ENCODE peak calls at places on chromosomes 1 and 21, in six cellular contexts. B, J, N, A, F and C are unnamed samples.

GRCh38 chr1:235679644-235680043 is 30.1 kb upstream of the GNG4 start:
- DNase-seq in B (no peak), A (no peak), N (no peak), J (no peak), F (no peak), C (no peak)

GRCh38 chr1:163120372-163120771 is 51.2 kb downstream of the RGS4 start:
- DNase-seq in N (no peak), A (no peak), J (no peak), F (no peak), B (peak), C (no peak)

GRCh38 chr21:41781047-41781405 is 14.2 kb upstream of the RIPK4 start:
- DNase-seq in F (no peak), N (no peak), J (no peak), B (no peak), A (no peak), C (no peak)

GRCh38 chr21:41775152-41775472 is 8.3 kb upstream of the RIPK4 start:
- DNase-seq in J (no peak), A (no peak), B (no peak), F (no peak), N (no peak), C (no peak)

GRCh38 chr1:173112129-173112528 is 61.4 kb upstream of the TNFSF18 start:
- DNase-seq in A (no peak), F (no peak), B (no peak), J (no peak), N (no peak), C (peak)

GRCh38 chr1:69121708-69122107 is 446.0 kb upstream of the LRRC7 start:
- DNase-seq in B (peak), A (no peak), J (no peak), N (no peak), F (no peak), C (peak)

GRCh38 chr1:111690306-111690617 is 48.9 kb downstream of the INKA2 start:
- DNase-seq in B (peak), N (no peak), F (no peak), J (no peak), A (peak), C (peak)

GRCh38 chr1:159091547-159092397 is 15.2 kb upstream of the AIM2 start:
- DNase-seq in N (no peak), J (no peak), A (peak), F (no peak), B (peak), C (peak)

GRCh38 chr1:9297831-9298230 is 5.1 kb downstream of the SPSB1 start:
- DNase-seq in B (no peak), A (no peak), J (no peak), N (no peak), F (no peak), C (no peak)

DNA sequence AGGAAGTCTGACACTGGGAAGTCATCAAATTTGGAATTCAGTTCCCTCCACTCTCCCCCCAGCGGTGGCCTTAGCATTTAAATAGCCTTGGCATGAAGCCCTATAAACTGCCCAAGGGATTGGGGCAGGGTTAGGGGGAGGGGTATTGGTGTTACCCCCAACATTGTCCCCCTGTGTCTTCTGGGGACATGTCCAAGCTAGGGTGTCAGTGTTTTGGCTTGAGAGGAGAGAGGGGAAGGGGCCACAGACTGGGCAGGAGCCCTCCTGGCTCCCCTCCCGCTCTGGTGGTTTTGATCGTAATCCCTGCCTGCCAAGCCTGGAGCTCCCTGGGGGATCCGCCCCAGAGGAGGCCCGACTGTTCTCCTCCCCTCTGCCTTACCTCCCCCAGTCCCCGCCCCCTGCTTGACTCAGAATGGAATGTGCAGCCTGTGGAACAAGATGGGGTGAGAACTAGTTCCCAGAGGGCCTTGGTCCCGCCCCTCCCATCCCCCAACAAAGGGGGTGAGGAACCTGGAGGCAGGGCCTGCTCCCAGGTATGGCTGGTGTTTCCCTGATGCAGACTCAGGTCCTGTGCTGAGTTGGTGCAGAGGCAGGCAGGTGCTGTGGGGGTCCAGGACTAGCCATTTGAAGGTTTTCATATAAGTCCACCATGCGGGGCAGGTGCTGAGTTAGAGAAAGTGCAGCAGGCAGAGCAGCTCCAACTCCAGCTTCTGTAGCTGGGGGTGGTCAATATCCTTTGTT is 7.4 kb downstream of the SOX13 start:
- DNase-seq in J (no peak), A (no peak), B (peak), F (peak), N (no peak), C (peak)
- H3K4me3 ChIP-seq in J (no peak), A (no peak), B (no peak), F (no peak), N (no peak), C (no peak)

GRCh38 chr21:26840206-26840605 is 5.0 kb downstream of the ADAMTS1 start:
- DNase-seq in N (no peak), B (no peak), A (no peak), J (no peak), F (no peak), C (no peak)
- H3K4me3 ChIP-seq in N (no peak), B (peak), A (peak), J (peak), F (no peak), C (peak)

GRCh38 chr1:228274452-228275153 is 66.8 kb downstream of the OBSCN start:
- DNase-seq in J (no peak), N (no peak), F (no peak), A (no peak), B (no peak), C (no peak)
- H3K4me3 ChIP-seq in J (no peak), N (peak), F (no peak), A (peak), B (no peak), C (no peak)

GRCh38 chr1:147837129-147837776 is 65.3 kb upstream of the GJA8 start:
- DNase-seq in A (no peak), N (no peak), F (no peak), B (no peak), J (no peak), C (no peak)
- H3K4me3 ChIP-seq in A (no peak), N (no peak), F (no peak), B (no peak), J (no peak), C (no peak)

GRCh38 chr1:201536542-201536941 is 2.4 kb upstream of the NAV1 start:
- DNase-seq in A (no peak), N (no peak), J (peak), B (peak), F (no peak), C (peak)
- H3K4me3 ChIP-seq in A (peak), N (no peak), J (no peak), B (peak), F (no peak), C (no peak)

GRCh38 chr1:205594846-205595245 is 37.0 kb downstream of the ELK4 start:
- DNase-seq in F (no peak), A (no peak), J (peak), N (no peak), B (no peak), C (no peak)
- H3K4me3 ChIP-seq in F (no peak), A (no peak), J (no peak), N (no peak), B (no peak), C (no peak)

GRCh38 chr1:10495942-10496341 is 21.2 kb downstream of the PEX14 start:
- DNase-seq in J (no peak), F (no peak), N (peak), A (no peak), B (no peak), C (no peak)
- H3K4me3 ChIP-seq in J (no peak), F (no peak), N (peak), A (no peak), B (no peak), C (no peak)

GRCh38 chr1:156103521-156103947 is 11.0 kb upstream of the LMNA start:
- DNase-seq in J (no peak), F (no peak), A (no peak), B (peak), N (peak), C (peak)

GRCh38 chr1:156106624-156107488 is 7.7 kb upstream of the LMNA start:
- DNase-seq in F (no peak), A (no peak), B (peak), J (peak), N (no peak), C (peak)

GRCh38 chr1:156102634-156103511 is 11.6 kb upstream of the LMNA start:
- DNase-seq in B (peak), N (no peak), F (no peak), J (no peak), A (no peak), C (peak)

GRCh38 chr1:156104065-156104810 is 10.3 kb upstream of the LMNA start:
- DNase-seq in B (peak), F (peak), A (no peak), N (peak), J (peak), C (peak)

DNA sequence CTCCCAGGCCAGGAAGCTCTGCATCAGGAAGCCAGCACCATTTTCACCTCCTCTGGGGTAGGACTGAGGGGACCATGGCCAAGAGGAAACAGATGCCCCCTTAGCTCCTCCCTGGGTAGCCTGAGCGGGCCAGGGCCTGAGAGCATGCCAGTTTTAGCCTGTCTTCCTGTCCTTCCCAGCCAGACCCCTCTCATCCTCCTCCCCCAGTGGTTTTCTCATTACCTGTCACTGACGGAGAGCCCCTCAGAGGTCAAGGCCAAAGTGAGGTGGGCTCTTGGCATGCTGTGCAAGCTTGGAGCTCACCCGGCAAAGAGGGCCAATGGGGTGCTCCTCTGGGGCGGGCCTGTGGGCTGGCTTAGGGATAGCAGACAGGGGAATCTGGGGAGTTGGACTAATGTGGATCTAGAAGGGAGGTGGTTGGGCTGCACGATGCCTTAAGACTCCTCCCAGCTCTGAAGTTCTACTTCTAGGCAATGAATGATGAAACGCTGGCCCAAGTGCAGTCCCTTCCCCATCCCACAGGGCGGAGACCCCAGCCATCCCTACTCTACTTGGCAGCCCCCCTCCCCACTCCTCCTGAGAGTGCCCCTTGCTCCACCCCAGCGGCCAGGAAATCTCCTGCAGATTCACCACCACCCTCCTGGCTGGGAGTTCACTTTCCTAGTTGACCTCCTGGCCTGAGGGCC is 9.5 kb upstream of the LMNA start:
- DNase-seq in N (no peak), F (no peak), J (no peak), B (peak), A (no peak), C (peak)
- H3K4me3 ChIP-seq in N (peak), F (no peak), J (peak), B (peak), A (no peak), C (no peak)

DNA sequence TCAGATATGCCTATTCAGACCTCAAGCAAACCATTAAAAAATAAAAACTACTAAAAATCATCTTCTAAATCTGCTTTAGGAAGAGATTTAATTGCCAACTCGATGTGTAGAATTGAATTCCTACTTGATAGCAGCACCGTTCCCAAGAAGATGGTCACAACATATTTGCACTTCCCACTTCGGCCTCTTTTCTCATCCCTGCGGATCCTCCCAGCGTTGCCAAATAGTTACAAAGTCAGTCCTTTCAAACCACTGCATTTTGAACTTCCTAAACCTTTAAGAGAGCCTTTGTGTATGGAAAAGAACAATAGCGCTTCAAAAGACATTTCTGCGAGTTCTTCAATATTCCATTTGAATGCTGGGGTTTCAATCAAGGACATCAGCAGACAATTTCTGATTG is 2.5 kb downstream of the DAB1 start:
- DNase-seq in F (no peak), N (no peak), B (peak), J (no peak), A (no peak), C (no peak)
- H3K4me3 ChIP-seq in F (no peak), N (no peak), B (no peak), J (no peak), A (no peak), C (no peak)

DNA sequence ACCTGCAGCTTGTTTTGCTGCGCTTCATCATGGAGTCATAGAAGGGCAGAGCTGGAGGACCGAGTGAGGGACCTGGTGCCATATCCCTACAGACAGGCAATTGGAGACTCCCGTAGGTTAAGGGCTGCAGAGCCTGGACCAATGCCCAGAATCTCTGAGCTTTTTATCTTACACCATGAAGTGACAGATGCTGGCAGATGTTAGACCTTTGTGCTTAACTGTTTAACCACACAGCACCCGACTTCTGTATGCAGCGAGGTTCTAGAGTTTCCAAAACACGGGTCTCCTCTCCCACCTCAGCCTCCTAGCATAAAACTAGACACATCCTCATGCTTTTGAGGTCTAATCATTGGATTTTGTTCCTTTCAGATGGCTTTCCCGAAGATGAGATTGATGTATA is 47.5 kb downstream of the B3GALT5 start:
- DNase-seq in N (no peak), B (peak), J (no peak), A (peak), F (no peak), C (peak)
- H3K4me3 ChIP-seq in N (no peak), B (peak), J (peak), A (peak), F (no peak), C (peak)